ENCODE peak calls at places on chromosomes 7 and 10, in seven cellular contexts. N, A, D, E, Y, X and S are unnamed samples.

GRCh38 chr7:87920578-87920977 is 13.5 kb upstream of the ADAM22 start:
- DNase-seq in E (no peak), X (no peak), D (no peak), N (no peak), A (no peak), Y (no peak), S (no peak)

GRCh38 chr7:151317936-151318335 is 23.7 kb upstream of the NUB1 start:
- DNase-seq in A (peak), Y (no peak), D (no peak), E (no peak), N (no peak), X (no peak), S (no peak)

GRCh38 chr7:131106681-131107342 is 220.9 kb upstream of the MKLN1 start:
- DNase-seq in E (peak), N (peak), A (peak), Y (peak), X (peak), D (peak), S (peak)

GRCh38 chr7:50721661-50722259 is 60.9 kb downstream of the GRB10 start:
- DNase-seq in A (no peak), N (no peak), X (peak), D (no peak), Y (no peak), E (no peak), S (no peak)

GRCh38 chr10:5958077-5958476 is 19.3 kb downstream of the IL15RA start:
- DNase-seq in A (no peak), X (no peak), N (no peak), D (no peak), Y (no peak), E (no peak), S (no peak)

GRCh38 chr10:7523656-7524055 is 112.8 kb upstream of the SFMBT2 start:
- DNase-seq in Y (no peak), X (no peak), E (no peak), N (no peak), A (no peak), D (no peak), S (no peak)

GRCh38 chr7:91193141-91193540 is 71.1 kb upstream of the FZD1 start:
- DNase-seq in D (no peak), X (no peak), N (no peak), A (no peak), E (no peak), Y (no peak), S (no peak)

GRCh38 chr10:27390681-27391080 is 113.4 kb upstream of the RAB18 start:
- DNase-seq in A (no peak), D (no peak), E (no peak), Y (no peak), N (no peak), X (no peak), S (no peak)

GRCh38 chr7:150396426-150397375 is 17.6 kb downstream of the ZNF775 start:
- DNase-seq in E (no peak), D (no peak), X (no peak), N (no peak), Y (peak), A (no peak), S (no peak)

GRCh38 chr7:99372275-99373085 is 2.0 kb upstream of the ARPC1B start:
- DNase-seq in E (no peak), A (no peak), X (no peak), N (no peak), D (no peak), Y (no peak), S (no peak)

GRCh38 chr10:46542567-46543323 is 13.7 kb downstream of the GPRIN2 start:
- DNase-seq in D (no peak), Y (peak), N (no peak), X (no peak), A (peak), E (peak), S (no peak)

GRCh38 chr7:471866-472639 is 47.6 kb downstream of the PDGFA start:
- DNase-seq in N (no peak), A (no peak), E (no peak), Y (peak), X (peak), D (no peak), S (no peak)

GRCh38 chr7:102973096-102973802 is 60.4 kb downstream of the LRRC17 start:
- DNase-seq in A (no peak), X (no peak), Y (no peak), D (no peak), N (no peak), E (no peak), S (no peak)

GRCh38 chr7:55515569-55516279 is 56.6 kb downstream of the VOPP1 start:
- DNase-seq in N (no peak), A (no peak), E (no peak), Y (no peak), X (no peak), D (peak), S (no peak)

GRCh38 chr7:86939197-86939814 is 120.1 kb downstream of the ELAPOR2 start:
- DNase-seq in N (peak), X (no peak), E (peak), Y (no peak), D (peak), A (no peak), S (no peak)

GRCh38 chr10:77899080-77899477 is 27.5 kb downstream of the DLG5 start:
- DNase-seq in A (no peak), E (no peak), N (no peak), Y (no peak), X (no peak), D (no peak), S (no peak)

GRCh38 chr7:42677751-42678231 is 234.1 kb downstream of the C7orf25 start:
- DNase-seq in X (no peak), N (no peak), D (no peak), Y (no peak), E (no peak), A (no peak), S (no peak)

GRCh38 chr10:132662186-132662920 is 123.6 kb downstream of the NKX6-2 start:
- DNase-seq in X (no peak), N (no peak), Y (peak), A (no peak), E (no peak), D (no peak), S (no peak)

GRCh38 chr10:100683545-100684127 is 61.7 kb upstream of the PAX2 start:
- DNase-seq in Y (no peak), N (no peak), E (no peak), X (no peak), D (no peak), A (no peak), S (no peak)

GRCh38 chr10:120369831-120370230 is 87.2 kb upstream of the PLPP4 start:
- DNase-seq in N (no peak), X (no peak), D (no peak), A (no peak), Y (no peak), E (no peak), S (no peak)

GRCh38 chr10:91220954-91221696 is 662 bp downstream of the PCGF5 start:
- DNase-seq in A (no peak), D (peak), E (peak), N (no peak), X (peak), Y (no peak), S (peak)

GRCh38 chr10:129531195-129531968 is 64.3 kb downstream of the MGMT start:
- DNase-seq in A (no peak), Y (no peak), N (no peak), E (no peak), D (no peak), X (no peak), S (no peak)

GRCh38 chr7:127251048-127251451 is 1.7 kb downstream of the GRM8 start:
- DNase-seq in X (no peak), E (no peak), A (no peak), D (no peak), Y (no peak), N (no peak), S (no peak)

GRCh38 chr10:72007246-72007892 is 43.2 kb downstream of the CHST3 start:
- DNase-seq in D (no peak), E (no peak), A (no peak), Y (peak), N (no peak), X (peak), S (no peak)

GRCh38 chr7:48292949-48293348 is 121.7 kb downstream of the ABCA13 start:
- DNase-seq in X (no peak), D (no peak), E (no peak), N (no peak), Y (no peak), A (no peak), S (no peak)

GRCh38 chr10:73769396-73769795 is 12.5 kb upstream of the CHCHD1 start:
- DNase-seq in A (no peak), Y (no peak), N (no peak), E (no peak), X (no peak), D (no peak), S (no peak)

GRCh38 chr7:90910136-90910535 is 314.0 kb downstream of the CDK14 start:
- DNase-seq in A (no peak), N (no peak), X (no peak), Y (no peak), D (no peak), E (no peak), S (no peak)

GRCh38 chr7:114574384-114574783 is 159.8 kb downstream of the FOXP2 start:
- DNase-seq in N (no peak), X (no peak), Y (no peak), D (no peak), A (no peak), E (no peak), S (no peak)

GRCh38 chr7:69780377-69780776 is 182.1 kb downstream of the AUTS2 start:
- DNase-seq in Y (no peak), A (no peak), X (no peak), N (no peak), E (no peak), D (no peak), S (no peak)

GRCh38 chr7:114533151-114533550 is 118.5 kb downstream of the FOXP2 start:
- DNase-seq in Y (no peak), E (no peak), X (no peak), A (no peak), N (no peak), D (no peak), S (no peak)

GRCh38 chr7:149714910-149715471 is 58.4 kb downstream of the ZNF467 start:
- DNase-seq in N (no peak), Y (no peak), D (no peak), A (no peak), X (no peak), E (peak), S (no peak)